ENCODE peak calls at places on chromosomes 7 and 10, in four cellular contexts. J is A549, M is HepG2, T is GM12878. A is an unnamed sample.

GRCh38 chr10:67837519-67838314 is at the start of gene DNAJC12:
- DNase-seq in J (peak), M (peak), T (no peak), A (peak)

GRCh38 chr7:92255308-92255707 is 9.5 kb downstream of the ANKIB1 start:
- DNase-seq in J (no peak), M (no peak), T (no peak), A (no peak)

GRCh38 chr10:24938076-24938475 is 14.3 kb downstream of the PRTFDC1 start:
- DNase-seq in J (no peak), M (no peak), T (no peak), A (no peak)

GRCh38 chr7:69502358-69502757 is 95.9 kb upstream of the AUTS2 start:
- DNase-seq in J (no peak), M (no peak), T (no peak), A (no peak)

GRCh38 chr7:130699686-130700085 is 13.3 kb upstream of the TSGA13 start:
- DNase-seq in J (no peak), M (no peak), T (no peak), A (no peak)

GRCh38 chr7:146366938-146367337 is 250.3 kb downstream of the CNTNAP2 start:
- DNase-seq in J (no peak), M (no peak), T (no peak), A (no peak)

GRCh38 chr7:17031903-17032551 is 150.2 kb upstream of the AGR3 start:
- DNase-seq in J (no peak), M (no peak), T (no peak), A (no peak)

GRCh38 chr10:127275793-127276415 is 79.5 kb upstream of the INSYN2A start:
- DNase-seq in J (no peak), M (no peak), T (no peak), A (no peak)

GRCh38 chr10:87845624-87846377 is 17.5 kb downstream of the KLLN start:
- DNase-seq in J (peak), M (no peak), T (no peak), A (no peak)

GRCh38 chr7:69115788-69116187 is 482.5 kb upstream of the AUTS2 start:
- DNase-seq in J (no peak), M (no peak), T (no peak), A (no peak)

GRCh38 chr10:116849271-116850057 is at the start of gene ENO4:
- DNase-seq in J (peak), M (peak), T (peak), A (no peak)

GRCh38 chr7:3730271-3730670 is 429.2 kb downstream of the SDK1 start:
- DNase-seq in J (no peak), M (no peak), T (no peak), A (no peak)

GRCh38 chr10:7520496-7521485 is 110.0 kb upstream of the SFMBT2 start:
- DNase-seq in J (no peak), M (no peak), T (peak), A (no peak)

GRCh38 chr10:75345738-75346137 is 55.8 kb downstream of the ZNF503 start:
- DNase-seq in J (no peak), M (peak), T (no peak), A (no peak)

GRCh38 chr10:7525314-7526016 is 114.6 kb upstream of the SFMBT2 start:
- DNase-seq in J (peak), M (peak), T (peak), A (peak)

DNA sequence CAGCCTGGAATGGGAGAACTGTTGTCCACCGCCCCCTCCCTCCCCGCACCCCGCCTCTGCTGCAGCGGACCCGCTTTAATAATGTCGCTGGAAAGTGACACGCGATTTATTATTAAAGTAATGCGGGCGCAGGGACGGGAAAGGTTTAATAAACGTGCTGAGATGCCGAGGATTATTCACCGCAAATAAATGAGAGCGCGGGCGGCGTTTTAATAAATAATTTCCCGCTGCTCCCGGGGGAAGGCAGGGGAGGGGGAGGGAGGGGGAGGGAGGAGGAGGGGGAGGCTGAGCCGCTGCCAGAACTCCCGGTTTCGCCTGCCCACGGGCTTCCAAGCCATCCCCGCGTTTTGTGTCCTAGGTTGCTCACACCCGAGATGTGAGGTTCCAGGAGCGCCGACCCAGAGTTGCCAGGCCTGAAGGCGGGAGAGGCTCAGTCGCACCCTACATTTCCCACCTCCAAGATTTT is 5.1 kb downstream of the KAZALD1 start:
- DNase-seq in J (peak), M (no peak), T (no peak), A (no peak)
- TF ChIP-seq ESRRA in J (no peak), M (no peak), T (no peak), A (no peak)

DNA sequence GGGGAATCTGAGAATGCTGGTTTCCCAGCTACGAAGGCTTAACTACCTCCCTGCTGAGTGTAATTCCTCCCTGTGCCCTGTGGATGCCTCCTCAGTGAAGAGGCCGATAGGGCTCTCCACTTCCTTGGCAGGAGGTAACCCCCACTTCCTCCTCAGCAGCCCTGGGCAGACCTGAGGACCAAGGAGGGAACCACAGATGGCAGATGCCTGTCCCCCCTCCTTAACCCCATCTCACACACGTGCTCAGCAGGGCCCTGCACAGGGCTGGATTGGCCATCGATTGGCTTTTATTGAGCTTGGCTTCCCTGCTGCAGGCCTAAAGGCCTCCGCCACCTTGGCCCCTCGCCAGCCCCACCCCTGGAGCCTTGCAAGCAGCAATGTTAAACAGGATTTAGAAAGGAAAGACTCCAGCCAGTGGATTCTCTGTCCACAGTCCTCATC is 45.6 kb upstream of the LRRC4 start:
- DNase-seq in J (no peak), M (no peak), T (no peak), A (no peak)
- H3K27ac ChIP-seq in J (no peak), M (no peak), T (no peak), A (no peak)

DNA sequence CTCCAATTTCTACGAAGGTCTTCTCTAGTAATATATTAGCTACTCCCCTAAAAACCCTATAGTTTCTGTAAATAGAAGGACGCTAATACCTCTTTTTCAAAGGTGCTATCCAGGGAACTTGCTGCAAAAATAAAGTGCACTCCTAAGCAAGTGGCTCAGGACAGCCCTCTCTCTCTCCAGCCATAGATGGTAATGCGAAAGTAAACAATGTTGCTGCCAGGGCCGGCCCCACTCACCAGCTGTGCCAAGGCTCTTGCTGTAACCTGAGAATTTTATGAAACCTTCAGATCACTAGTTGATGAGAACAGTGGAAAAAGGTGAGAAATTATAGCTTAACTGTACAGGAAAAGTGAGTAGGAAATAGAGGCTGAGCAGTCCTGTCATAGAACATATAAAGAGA is 10.9 kb upstream of the TAS2R39 start:
- DNase-seq in J (peak), M (no peak), T (no peak), A (no peak)
- TF ChIP-seq JUNB in J (no peak), M (no peak), T (no peak), A (no peak)

DNA sequence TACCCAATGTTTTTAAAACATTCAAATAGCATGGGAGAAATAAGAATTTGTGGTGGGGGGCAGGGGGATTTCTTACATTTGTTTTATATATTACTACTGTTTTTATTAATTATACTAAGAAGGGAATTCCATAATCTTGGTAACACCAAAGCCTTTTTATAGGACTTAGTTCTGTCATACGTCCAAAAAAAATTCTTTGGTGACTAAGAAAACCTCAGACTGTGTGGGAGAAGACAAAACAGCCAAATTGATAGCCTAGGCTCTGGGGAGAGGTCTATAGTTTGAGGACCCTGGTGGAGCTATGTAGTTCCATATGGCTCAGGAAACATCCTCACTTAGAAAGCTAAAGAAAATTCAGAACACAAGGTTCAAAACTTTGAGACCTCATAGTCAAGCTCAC is 23.4 kb downstream of the ACSM6 start:
- DNase-seq in J (no peak), M (no peak), T (no peak), A (no peak)
- TF ChIP-seq ESRRA in J (no peak), M (no peak), T (no peak), A (no peak)

GRCh38 chr7:41879424-41879823 is 176.5 kb upstream of the INHBA start:
- DNase-seq in J (no peak), M (no peak), T (no peak), A (no peak)
- H3K27ac ChIP-seq in J (no peak), M (no peak), T (no peak), A (no peak)

DNA sequence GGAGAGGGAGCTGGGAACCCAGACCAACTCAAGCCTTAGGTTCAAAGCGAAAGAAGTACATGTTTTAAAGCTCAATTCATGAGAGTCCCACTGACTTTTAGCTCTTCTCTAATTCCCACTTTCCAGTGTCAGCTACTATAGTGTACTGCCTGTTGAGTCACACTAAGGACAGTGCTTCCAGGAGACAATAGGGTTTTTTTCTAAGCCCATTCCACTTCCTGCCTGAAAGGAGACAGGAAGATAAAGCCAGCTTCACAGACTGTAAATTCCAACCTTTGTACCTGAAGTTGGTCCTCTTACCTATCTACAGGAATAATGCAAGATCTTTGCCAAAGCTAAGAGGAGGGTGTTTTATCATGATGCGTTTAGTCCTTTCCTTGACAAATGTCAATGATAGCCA is 4.4 kb downstream of the MSRB2 start:
- DNase-seq in J (no peak), M (peak), T (no peak), A (no peak)
- TF ChIP-seq JUNB in J (no peak), M (no peak), T (no peak), A (no peak)

GRCh38 chr10:93493162-93493561 is 3.2 kb upstream of the CEP55 start:
- DNase-seq in J (no peak), M (peak), T (no peak), A (no peak)
- TF ChIP-seq ESRRA in J (no peak), M (no peak), T (no peak), A (no peak)

GRCh38 chr10:48599830-48600134 is 5.1 kb downstream of the ARHGAP22 start:
- DNase-seq in J (no peak), M (no peak), T (no peak), A (no peak)
- H3K27ac ChIP-seq in J (no peak), M (no peak), T (no peak), A (no peak)

GRCh38 chr10:62769574-62770242 is 34.8 kb upstream of the ADO start:
- DNase-seq in J (no peak), M (no peak), T (no peak), A (peak)
- TF ChIP-seq JUNB in J (no peak), M (no peak), T (peak), A (no peak)